ENCODE peak calls at places on chromosomes 13 and 19, in five cellular contexts. J is activated T-helper 1 cell treated with Interleukin-2 at 50 U/mL for 16 hours; T is thoracic aorta; C is aorta; U is activated CD4-positive, alpha-beta T cell treated with anti-CD3 and anti-CD28 coated beads, Interleukin-2, amount 50 U/mL, for 24 hours. W is an unnamed sample.
A peak's percentile ranks its signal among the peaks of the same experiment; 100 is the strongest.

GRCh38 chr13:33490461-33491327 is 205.1 kb upstream of the STARD13 start:
- DNase-seq in J (no peak), U (no peak), T (no peak), C (peak; percentile 69), W (no peak)

GRCh38 chr13:97600438-97601080 is 166.6 kb downstream of the RAP2A start:
- DNase-seq in J (no peak), T (no peak), C (no peak), U (no peak), W (no peak)

GRCh38 chr19:48194041-48194871 is 23.8 kb downstream of the ZSWIM9 start:
- DNase-seq in T (no peak), J (no peak), U (no peak), C (peak; percentile 68), W (peak; percentile 51)

GRCh38 chr13:113864303-113864890 is 521 bp upstream of the GAS6 start:
- DNase-seq in T (no peak), J (no peak), C (peak; percentile 57), U (no peak), W (no peak)

GRCh38 chr19:35754365-35755139 is 2.3 kb downstream of the HSPB6 start:
- DNase-seq in U (no peak), C (peak; percentile 70), T (no peak), J (no peak), W (no peak)

GRCh38 chr13:24511824-24512207 is 762 bp downstream of the PARP4 start:
- DNase-seq in J (no peak), C (no peak), U (no peak), T (no peak), W (no peak)

GRCh38 chr19:17755977-17756670 is 4.8 kb downstream of the FCHO1 start:
- DNase-seq in J (no peak), C (no peak), T (no peak), U (no peak), W (peak; percentile 60)

GRCh38 chr19:55481148-55482127 is 3.5 kb upstream of the NAT14 start:
- DNase-seq in C (no peak), T (no peak), J (no peak), U (no peak), W (no peak)

GRCh38 chr13:40780822-40781401 is 8.5 kb upstream of the SLC25A15 start:
- DNase-seq in U (no peak), J (no peak), C (no peak), T (no peak), W (no peak)

GRCh38 chr13:20980899-20981298 is 78.4 kb upstream of the XPO4 start:
- DNase-seq in J (no peak), U (no peak), C (no peak), T (no peak), W (no peak)

GRCh38 chr13:33448889-33449288 is 163.3 kb upstream of the STARD13 start:
- DNase-seq in C (no peak), U (no peak), T (no peak), J (no peak), W (no peak)

GRCh38 chr13:20182231-20182846 is 10.4 kb downstream of the GJB2 start:
- DNase-seq in T (no peak), C (no peak), U (peak; percentile 64), J (no peak), W (peak; percentile 36)

GRCh38 chr13:100108913-100109507 is 20.1 kb downstream of the PCCA start:
- DNase-seq in U (no peak), C (no peak), T (no peak), J (no peak), W (no peak)

GRCh38 chr19:55642153-55643002 is 1.1 kb upstream of the ZNF581 start:
- DNase-seq in J (no peak), T (no peak), U (no peak), C (peak; percentile 80), W (peak; percentile 55)

GRCh38 chr13:100363874-100364273 is 224.7 kb downstream of the GGACT start:
- DNase-seq in C (no peak), J (no peak), U (no peak), T (no peak), W (no peak)

GRCh38 chr13:51950722-51951121 is 60.5 kb downstream of the ATP7B start:
- DNase-seq in J (no peak), C (no peak), U (no peak), T (no peak), W (no peak)

GRCh38 chr13:98289339-98289935 is 112.4 kb upstream of the RNF113B start:
- DNase-seq in J (no peak), T (no peak), U (no peak), C (no peak), W (no peak)

GRCh38 chr19:2355168-2356035 is 4.7 kb upstream of the TMPRSS9 start:
- DNase-seq in C (no peak), T (no peak), U (no peak), J (no peak), W (no peak)

GRCh38 chr13:111359237-111359915 is 38.9 kb downstream of the TEX29 start:
- DNase-seq in C (no peak), U (no peak), J (no peak), T (no peak), W (no peak)

GRCh38 chr19:47507031-47507430 is 7.8 kb downstream of the NAPA start:
- DNase-seq in U (no peak), T (no peak), C (no peak), J (no peak), W (no peak)

GRCh38 chr19:2455481-2456300 is 1.1 kb downstream of the LMNB2 start:
- DNase-seq in U (no peak), C (no peak), T (no peak), J (peak; percentile 22), W (peak; percentile 74)

GRCh38 chr13:44790289-44790688 is 199.0 kb downstream of the NUFIP1 start:
- DNase-seq in U (no peak), C (no peak), T (no peak), J (no peak), W (no peak)

GRCh38 chr19:4539697-4540581 is at the start of gene LRG1:
- DNase-seq in U (no peak), T (no peak), J (no peak), C (no peak), W (peak; percentile 24)

GRCh38 chr13:24982333-24982999 is 113.5 kb upstream of the PABPC3 start:
- DNase-seq in T (no peak), U (no peak), J (no peak), C (no peak), W (no peak)

GRCh38 chr13:103883152-103883551 is 816.9 kb upstream of the SLC10A2 start:
- DNase-seq in U (no peak), C (peak; percentile 90), T (peak; percentile 31), J (no peak), W (no peak)

GRCh38 chr19:49574206-49574755 is 6.1 kb downstream of the NOSIP start:
- DNase-seq in J (no peak), C (no peak), T (no peak), U (no peak), W (no peak)

W was measured in stimulated activated naive CD8-positive, alpha-beta T cell treated with anti-CD3 and anti-CD28 coated beads, Interleukin-15, Interleukin-2, amounts not matched to agents 100 U/mL and 50 U/mL, for 24 hours.